ENCODE peak calls at places on chromosome 14, in four cellular contexts. F is activated CD4-positive, alpha-beta T cell treated with anti-CD3 and anti-CD28 coated beads, Interleukin-2, amount 50 U/mL, for 24 hours; O is astrocyte of the spinal cord; K is AG09319. Y is an unnamed sample.

GRCh38 chr14:86761611-86762010 is 1231.4 kb downstream of the GALC start:
- DNase-seq in F (no peak), O (no peak), K (no peak), Y (no peak)

GRCh38 chr14:70776197-70776596 is 33.1 kb downstream of the MAP3K9 start:
- DNase-seq in F (no peak), O (no peak), K (no peak), Y (no peak)

GRCh38 chr14:54687750-54688119 is 120.8 kb downstream of the SAMD4A start:
- DNase-seq in F (no peak), O (no peak), K (no peak), Y (no peak)

GRCh38 chr14:97978336-97978735 is 1181.2 kb downstream of the VRK1 start:
- DNase-seq in F (peak), O (peak), K (no peak), Y (peak)

GRCh38 chr14:20184181-20184580 is 6.5 kb upstream of the OR11G2 start:
- DNase-seq in F (no peak), O (no peak), K (no peak), Y (no peak)

GRCh38 chr14:36848213-36848612 is 186.6 kb downstream of the PAX9 start:
- DNase-seq in F (no peak), O (no peak), K (no peak), Y (no peak)

GRCh38 chr14:80108430-80108829 is 102.9 kb downstream of the DIO2 start:
- DNase-seq in F (no peak), O (no peak), K (no peak), Y (no peak)

GRCh38 chr14:24172871-24173281 is 996 bp downstream of the REC8 start:
- DNase-seq in F (no peak), O (no peak), K (no peak), Y (no peak)

GRCh38 chr14:100683578-100683977 is 43.1 kb upstream of the DLK1 start:
- DNase-seq in F (no peak), O (no peak), K (no peak), Y (no peak)

GRCh38 chr14:64549805-64550538 is at the start of gene PPP1R36:
- DNase-seq in F (peak), O (no peak), K (no peak), Y (no peak)

GRCh38 chr14:51681411-51681810 is 29.7 kb downstream of the FRMD6 start:
- DNase-seq in F (no peak), O (no peak), K (no peak), Y (no peak)

GRCh38 chr14:103284574-103285467 is 49.2 kb upstream of the EIF5 start:
- DNase-seq in F (no peak), O (no peak), K (no peak), Y (peak)

GRCh38 chr14:64112859-64113258 is 181.3 kb downstream of the ESR2 start:
- DNase-seq in F (no peak), O (no peak), K (no peak), Y (no peak)

GRCh38 chr14:69055125-69055524 is 76.0 kb upstream of the ACTN1 start:
- DNase-seq in F (no peak), O (peak), K (no peak), Y (peak)

GRCh38 chr14:81449114-81449513 is 49.0 kb upstream of the STON2 start:
- DNase-seq in F (no peak), O (no peak), K (no peak), Y (no peak)

GRCh38 chr14:92581206-92581605 is 67.6 kb downstream of the RIN3 start:
- DNase-seq in F (no peak), O (no peak), K (no peak), Y (no peak)

GRCh38 chr14:100590726-100591452 is 3.7 kb upstream of the BEGAIN start:
- DNase-seq in F (no peak), O (no peak), K (no peak), Y (no peak)

GRCh38 chr14:93648440-93649168 is 139.7 kb downstream of the PRIMA1 start:
- DNase-seq in F (no peak), O (no peak), K (no peak), Y (peak)

GRCh38 chr14:46048127-46048526 is 603.5 kb downstream of the RPL10L start:
- DNase-seq in F (no peak), O (peak), K (no peak), Y (peak)

GRCh38 chr14:82387699-82388098 is 854.0 kb upstream of the SEL1L start:
- DNase-seq in F (no peak), O (peak), K (no peak), Y (no peak)

GRCh38 chr14:89826581-89826980 is 127.9 kb downstream of the EFCAB11 start:
- DNase-seq in F (no peak), O (no peak), K (no peak), Y (no peak)

GRCh38 chr14:52538648-52539047 is 13.7 kb downstream of the TXNDC16 start:
- DNase-seq in F (no peak), O (no peak), K (no peak), Y (no peak)

GRCh38 chr14:56650977-56651376 is 71.4 kb downstream of the TMEM260 start:
- DNase-seq in F (no peak), O (no peak), K (no peak), Y (no peak)

GRCh38 chr14:61179061-61179675 is 102.0 kb downstream of the TMEM30B start:
- DNase-seq in F (no peak), O (no peak), K (no peak), Y (peak)

Y was measured in brain microvascular endothelial cell.